ENCODE peak calls at places on chromosomes 13 and 19, in eight cellular contexts. G is PC-9, Q is adrenal gland, L is choroid plexus epithelial cell, E is GM23338, T is nephron progenitor cell, J is spleen, X is neural crest cell. Y is an unnamed sample.

GRCh38 chr19:41575998-41576397 is at the start of gene CEACAM21:
- DNase-seq in G (no peak), Q (peak; percentile 59), L (no peak), E (no peak), T (no peak), J (peak; percentile 92), X (no peak), Y (no peak)

GRCh38 chr19:16445238-16446107 is 26.3 kb downstream of the EPS15L1 start:
- DNase-seq in G (no peak), Q (no peak), L (peak; percentile 55), E (no peak), T (no peak), J (peak; percentile 83), X (no peak), Y (no peak)

GRCh38 chr13:51683537-51684050 is 99.3 kb downstream of the WDFY2 start:
- DNase-seq in G (no peak), Q (no peak), L (no peak), E (peak; percentile 41), T (peak; percentile 20), J (no peak), X (no peak), Y (no peak)

GRCh38 chr13:27981006-27981708 is 7.3 kb downstream of the URAD start:
- DNase-seq in G (no peak), Q (no peak), L (no peak), E (no peak), T (no peak), J (no peak), X (no peak), Y (no peak)

GRCh38 chr19:43675269-43675879 is 5.4 kb upstream of the PLAUR start:
- DNase-seq in G (peak; percentile 95), Q (no peak), L (peak; percentile 53), E (peak; percentile 32), T (no peak), J (no peak), X (no peak), Y (no peak)

GRCh38 chr19:54357381-54357780 is 7.3 kb downstream of the LAIR1 start:
- DNase-seq in G (no peak), Q (no peak), L (no peak), E (peak; percentile 23), T (no peak), J (no peak), X (no peak), Y (no peak)

GRCh38 chr19:53874384-53874995 is 6.8 kb downstream of the MYADM start:
- DNase-seq in G (no peak), Q (no peak), L (no peak), E (no peak), T (no peak), J (no peak), X (no peak), Y (no peak)

GRCh38 chr13:49697468-49697867 is 6.2 kb upstream of the EBPL start:
- DNase-seq in G (no peak), Q (no peak), L (no peak), E (no peak), T (no peak), J (no peak), X (no peak), Y (no peak)

GRCh38 chr13:29920018-29920643 is 69.7 kb upstream of the UBL3 start:
- DNase-seq in G (no peak), Q (no peak), L (no peak), E (no peak), T (no peak), J (no peak), X (no peak), Y (no peak)

GRCh38 chr13:106028916-106029315 is 506.5 kb downstream of the EFNB2 start:
- DNase-seq in G (no peak), Q (no peak), L (no peak), E (no peak), T (no peak), J (no peak), X (no peak), Y (no peak)

GRCh38 chr19:13692096-13692495 is 72.2 kb upstream of the MRI1 start:
- DNase-seq in G (no peak), Q (peak; percentile 39), L (peak; percentile 1), E (no peak), T (no peak), J (no peak), X (no peak), Y (no peak)

GRCh38 chr13:36192166-36192565 is 22.2 kb downstream of the SOHLH2 start:
- DNase-seq in G (no peak), Q (no peak), L (no peak), E (peak; percentile 41), T (no peak), J (no peak), X (no peak), Y (no peak)

GRCh38 chr13:99277629-99278028 is 19.4 kb upstream of the GPR18 start:
- DNase-seq in G (no peak), Q (no peak), L (no peak), E (no peak), T (no peak), J (no peak), X (no peak), Y (no peak)

GRCh38 chr13:109043561-109044075 is 414.2 kb downstream of the MYO16 start:
- DNase-seq in G (no peak), Q (no peak), L (no peak), E (no peak), T (no peak), J (no peak), X (no peak), Y (no peak)

GRCh38 chr13:74045583-74045982 is 88.6 kb downstream of the KLF12 start:
- DNase-seq in G (no peak), Q (no peak), L (no peak), E (no peak), T (no peak), J (peak; percentile 69), X (no peak), Y (no peak)

GRCh38 chr19:45881909-45882528 is 3.9 kb downstream of the IRF2BP1 start:
- DNase-seq in G (no peak), Q (no peak), L (no peak), E (peak; percentile 76), T (no peak), J (no peak), X (no peak), Y (no peak)

GRCh38 chr13:29771247-29771646 is 79.2 kb downstream of the UBL3 start:
- DNase-seq in G (peak; percentile 46), Q (no peak), L (peak; percentile 62), E (peak; percentile 52), T (no peak), J (no peak), X (no peak), Y (no peak)

GRCh38 chr19:39169143-39169810 is 27.5 kb upstream of the NCCRP1 start:
- DNase-seq in G (no peak), Q (no peak), L (no peak), E (no peak), T (no peak), J (no peak), X (no peak), Y (no peak)

GRCh38 chr13:30334663-30335386 is 27.5 kb upstream of the KATNAL1 start:
- DNase-seq in G (no peak), Q (no peak), L (no peak), E (peak; percentile 82), T (no peak), J (no peak), X (peak; percentile 43), Y (no peak)

GRCh38 chr13:41897126-41897525 is 63.8 kb downstream of the VWA8 start:
- DNase-seq in G (no peak), Q (no peak), L (peak; percentile 72), E (no peak), T (no peak), J (no peak), X (no peak), Y (no peak)

GRCh38 chr19:33628921-33629825 is 7.4 kb downstream of the CHST8 start:
- DNase-seq in G (no peak), Q (no peak), L (no peak), E (no peak), T (no peak), J (no peak), X (no peak), Y (no peak)

DNA sequence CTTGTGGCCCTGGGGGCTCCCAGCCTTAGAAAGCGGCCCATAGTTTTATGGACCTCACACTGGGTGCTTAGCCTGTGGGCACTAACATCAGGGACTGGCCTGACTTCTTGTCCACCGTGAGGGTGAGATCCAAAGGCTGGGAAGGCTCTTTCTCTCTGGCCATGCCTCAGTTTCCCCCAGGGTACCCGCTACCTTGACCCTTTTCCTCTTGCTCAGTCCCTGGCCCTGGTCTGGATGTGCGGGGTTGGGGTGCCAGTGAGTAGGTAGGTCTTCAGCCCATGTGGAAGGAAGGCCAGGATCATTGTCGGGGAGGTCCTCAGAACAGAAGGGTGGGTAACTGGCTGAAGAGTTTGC is 1.6 kb upstream of the TMEM161A start:
- DNase-seq in G (no peak), Q (no peak), L (no peak), E (no peak), T (no peak), J (no peak), X (no peak), Y (no peak)
- TF ChIP-seq CTCF in G (peak; percentile 52), Q (no peak), L (no peak), E (no peak), T (no peak), J (peak; percentile 55), X (peak; percentile 9), Y (no peak)

GRCh38 chr19:48102870-48103751 is 7.5 kb downstream of the PLA2G4C start:
- DNase-seq in G (peak; percentile 61), Q (no peak), L (peak; percentile 66), E (peak; percentile 82), T (peak; percentile 51), J (no peak), X (peak; percentile 64), Y (no peak)
- TF ChIP-seq CTCF in G (peak; percentile 93), Q (peak; percentile 42), L (peak; percentile 88), E (peak; percentile 94), T (peak; percentile 68), J (peak; percentile 71), X (peak; percentile 71), Y (peak; percentile 68)

GRCh38 chr19:50794778-50795664 is 4.8 kb downstream of the ACP4 start:
- DNase-seq in G (no peak), Q (no peak), L (no peak), E (peak; percentile 67), T (no peak), J (no peak), X (no peak), Y (no peak)
- TF ChIP-seq CTCF in G (peak; percentile 44), Q (no peak), L (peak; percentile 27), E (peak; percentile 43), T (no peak), J (no peak), X (peak; percentile 23), Y (no peak)

DNA sequence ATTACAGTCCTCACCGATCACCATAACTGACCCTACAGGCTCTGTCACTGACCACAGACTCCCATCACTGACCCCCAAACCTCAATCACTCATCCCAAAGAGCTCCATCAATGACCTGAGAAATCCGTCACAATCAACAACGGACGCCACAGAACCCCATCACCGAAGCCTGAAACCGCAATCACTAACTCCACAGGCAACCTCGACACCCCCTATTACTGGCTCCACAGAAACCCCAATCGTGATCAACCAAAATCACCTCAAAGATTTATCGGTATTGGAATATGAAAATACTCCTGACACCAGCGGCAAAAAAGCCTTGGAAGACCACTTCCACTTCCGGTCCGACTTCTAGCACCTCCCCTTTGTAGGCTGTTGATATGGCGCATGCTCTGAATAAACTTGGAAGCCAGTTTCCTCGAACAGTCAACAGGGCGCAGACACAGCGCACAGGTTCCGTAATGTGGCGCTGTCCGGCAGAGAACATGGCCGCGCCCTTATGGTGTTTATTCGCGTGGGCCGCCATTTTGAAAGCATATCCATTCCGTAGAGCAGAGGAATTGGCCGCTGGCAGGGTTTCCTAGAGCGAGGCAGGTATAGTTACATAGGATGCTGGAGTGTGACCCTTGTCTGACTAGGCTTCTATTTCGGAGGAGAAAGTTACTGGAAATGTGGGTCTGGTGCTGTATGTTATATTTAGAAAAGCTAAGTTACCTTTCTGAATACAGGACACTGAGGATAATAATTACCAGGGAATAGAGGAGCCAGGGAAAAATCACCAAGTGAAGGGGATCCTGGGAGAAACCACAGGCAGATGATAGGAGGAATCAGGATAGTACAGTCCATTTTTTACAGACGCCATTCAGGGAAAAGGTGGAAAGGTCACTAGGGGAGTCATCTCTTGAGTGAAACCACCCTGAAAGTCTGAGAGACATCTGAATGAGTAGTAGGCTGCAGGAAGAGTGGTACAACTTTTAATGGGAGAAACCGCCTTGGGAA is at the start of gene ZNF585A:
- DNase-seq in G (peak; percentile 93), Q (peak; percentile 93), L (peak; percentile 99), E (peak; percentile 99), T (peak; percentile 78), J (peak; percentile 96), X (peak; percentile 82), Y (peak; percentile 90)
- TF ChIP-seq CTCF in G (no peak), Q (no peak), L (peak; percentile 50), E (no peak), T (no peak), J (peak; percentile 58), X (peak; percentile 28), Y (peak; percentile 31)

Y was measured in AG09319.